ENCODE peak calls at places on chromosomes 1 and 21, in five cellular contexts. O, B, Q, P and C are unnamed samples.

GRCh38 chr1:177871633-177872562 is 98.0 kb downstream of the SEC16B start:
- DNase-seq in Q (no peak), P (no peak), O (no peak), B (no peak), C (no peak)

GRCh38 chr1:186609183-186609582 is 71.0 kb downstream of the PTGS2 start:
- DNase-seq in O (no peak), Q (no peak), P (no peak), B (no peak), C (no peak)

GRCh38 chr1:9768983-9769382 is 54.8 kb downstream of the CLSTN1 start:
- DNase-seq in O (no peak), B (no peak), P (no peak), Q (no peak), C (no peak)

GRCh38 chr1:165871311-165872067 is 44.1 kb downstream of the UCK2 start:
- DNase-seq in Q (no peak), O (peak), B (peak), P (peak), C (peak)

GRCh38 chr1:154479764-154480421 is 22.1 kb upstream of the TDRD10 start:
- DNase-seq in Q (peak), O (no peak), P (peak), B (peak), C (peak)

GRCh38 chr1:204294371-204294770 is 65.4 kb downstream of the PLEKHA6 start:
- DNase-seq in P (peak), B (peak), O (no peak), Q (peak), C (peak)

GRCh38 chr1:212595787-212596714 is 12.5 kb upstream of the ATF3 start:
- DNase-seq in B (peak), O (no peak), Q (peak), P (no peak), C (peak)

GRCh38 chr21:33139084-33139483 is 69.1 kb downstream of the OLIG1 start:
- DNase-seq in O (no peak), B (no peak), Q (no peak), P (no peak), C (no peak)

GRCh38 chr1:170586942-170587593 is 55.1 kb downstream of the GORAB start:
- DNase-seq in P (no peak), O (no peak), Q (no peak), B (peak), C (no peak)

GRCh38 chr21:31558839-31559367 is 100.6 kb upstream of the SOD1 start:
- DNase-seq in Q (peak), P (peak), B (peak), O (peak), C (no peak)

GRCh38 chr1:166933633-166934032 is 41.7 kb downstream of the ILDR2 start:
- DNase-seq in B (peak), P (no peak), O (no peak), Q (no peak), C (peak)

GRCh38 chr1:177981186-177981585 is 11.3 kb upstream of the SEC16B start:
- DNase-seq in O (no peak), Q (no peak), P (no peak), B (no peak), C (peak)

GRCh38 chr1:159307338-159307737 is 5.2 kb downstream of the FCER1A start:
- DNase-seq in Q (no peak), O (no peak), P (no peak), B (no peak), C (no peak)

GRCh38 chr1:154697710-154698109 is 89.7 kb upstream of the ADAR start:
- DNase-seq in P (no peak), Q (no peak), O (no peak), B (peak), C (no peak)

GRCh38 chr1:218809625-218810024 is 364.1 kb upstream of the LYPLAL1 start:
- DNase-seq in B (peak), Q (no peak), O (no peak), P (no peak), C (no peak)

GRCh38 chr1:212583643-212584042 is 24.9 kb upstream of the ATF3 start:
- DNase-seq in B (no peak), O (no peak), Q (no peak), P (no peak), C (no peak)

GRCh38 chr1:24931481-24932221 is 1.6 kb upstream of the RUNX3 start:
- DNase-seq in Q (no peak), O (no peak), B (no peak), P (no peak), C (no peak)

GRCh38 chr21:19535356-19535755 is 1131.8 kb upstream of the TMPRSS15 start:
- DNase-seq in O (no peak), Q (no peak), P (no peak), B (no peak), C (no peak)

GRCh38 chr1:218587890-218588289 is 242.8 kb downstream of the TGFB2 start:
- DNase-seq in O (no peak), B (no peak), Q (no peak), P (no peak), C (no peak)

GRCh38 chr1:231190456-231190855 is 28.6 kb downstream of the TRIM67 start:
- DNase-seq in O (no peak), B (no peak), P (no peak), Q (no peak), C (no peak)

GRCh38 chr21:35281946-35282345 is 232.8 kb upstream of the RUNX1 start:
- DNase-seq in B (no peak), P (no peak), Q (no peak), O (no peak), C (no peak)

GRCh38 chr1:88302843-88303486 is 381.1 kb upstream of the PKN2 start:
- DNase-seq in B (peak), Q (no peak), O (no peak), P (no peak), C (peak)
- TF ChIP-seq CTCF in B (peak), Q (peak), O (peak), P (no peak), C (peak)

GRCh38 chr1:90579212-90579802 is 137.8 kb downstream of the BARHL2 start:
- DNase-seq in O (no peak), Q (peak), P (no peak), B (peak), C (no peak)
- TF ChIP-seq CTCF in O (peak), Q (peak), P (peak), B (peak), C (peak)

DNA sequence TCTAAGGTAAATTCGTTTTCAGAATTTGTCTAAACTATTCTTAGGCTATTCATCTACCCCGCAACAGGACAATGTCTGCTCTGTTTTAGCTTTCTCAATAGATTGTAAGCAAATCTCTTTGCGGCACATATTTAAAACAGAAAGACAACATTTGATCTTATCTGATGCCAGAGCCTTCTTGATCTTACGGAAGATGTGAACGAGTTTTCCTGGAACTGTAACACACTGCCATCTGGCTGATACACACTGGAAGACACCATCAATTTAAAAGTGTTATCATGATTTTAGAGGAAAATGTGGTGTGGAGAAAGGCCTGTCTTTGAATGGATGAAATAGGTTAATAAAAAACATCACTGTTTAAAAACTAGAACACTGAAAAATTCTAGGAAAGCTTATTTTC is 36.1 kb downstream of the COA6 start:
- DNase-seq in Q (no peak), P (no peak), O (no peak), B (no peak), C (no peak)
- TF ChIP-seq CTCF in Q (no peak), P (no peak), O (no peak), B (peak), C (peak)

DNA sequence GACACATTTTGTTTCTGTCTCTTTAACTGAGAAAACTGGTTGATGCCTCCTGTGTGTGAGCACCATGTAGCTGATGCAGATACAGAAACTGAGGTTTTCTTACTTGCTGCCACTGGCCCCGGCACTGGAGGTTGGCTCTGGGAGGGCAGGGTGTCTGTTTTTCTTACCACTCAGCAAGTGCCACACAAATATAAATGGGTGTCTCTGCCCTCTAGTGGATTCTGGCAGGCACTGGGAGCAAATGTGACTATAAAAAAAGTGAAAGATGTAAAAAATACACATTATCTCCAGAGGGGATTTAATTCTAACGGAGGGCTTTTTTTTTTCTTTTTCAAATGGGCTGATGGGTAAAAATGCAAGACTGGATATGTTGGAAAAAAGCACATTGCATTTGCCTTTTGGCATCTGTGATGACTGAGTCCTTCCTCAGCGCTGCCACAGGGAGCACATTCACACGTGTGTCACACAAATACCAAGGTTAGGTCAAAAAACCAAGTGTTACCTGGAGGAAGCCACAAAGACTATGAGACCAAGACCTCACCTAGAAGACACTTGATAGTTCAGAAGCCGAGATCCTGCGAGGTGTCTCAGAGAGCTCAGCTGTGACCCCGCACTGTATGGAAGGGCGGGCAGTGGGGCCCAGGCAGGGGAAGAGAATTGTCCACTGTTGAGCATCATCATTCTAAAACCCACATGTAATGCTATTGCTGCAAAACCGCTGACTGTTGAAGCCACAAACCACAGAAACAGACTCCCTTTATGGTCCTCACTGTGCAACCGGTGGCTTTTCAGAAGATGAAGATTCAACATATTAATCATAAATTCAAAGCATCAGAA is 18.9 kb downstream of the PGBD2 start:
- DNase-seq in B (peak), O (no peak), Q (peak), P (no peak), C (no peak)
- TF ChIP-seq CTCF in B (peak), O (peak), Q (peak), P (peak), C (peak)

GRCh38 chr1:86503477-86504129 is 34.9 kb downstream of the CLCA1 start:
- DNase-seq in B (no peak), O (peak), P (peak), Q (no peak), C (no peak)

GRCh38 chr1:86508583-86508969 is 38.3 kb upstream of the CLCA4 start:
- DNase-seq in P (no peak), O (no peak), Q (no peak), B (peak), C (no peak)

GRCh38 chr1:86504895-86505625 is 36.3 kb downstream of the CLCA1 start:
- DNase-seq in P (no peak), Q (no peak), B (peak), O (no peak), C (no peak)

GRCh38 chr1:86504130-86504479 is 35.4 kb downstream of the CLCA1 start:
- DNase-seq in O (peak), B (peak), Q (no peak), P (no peak), C (no peak)

DNA sequence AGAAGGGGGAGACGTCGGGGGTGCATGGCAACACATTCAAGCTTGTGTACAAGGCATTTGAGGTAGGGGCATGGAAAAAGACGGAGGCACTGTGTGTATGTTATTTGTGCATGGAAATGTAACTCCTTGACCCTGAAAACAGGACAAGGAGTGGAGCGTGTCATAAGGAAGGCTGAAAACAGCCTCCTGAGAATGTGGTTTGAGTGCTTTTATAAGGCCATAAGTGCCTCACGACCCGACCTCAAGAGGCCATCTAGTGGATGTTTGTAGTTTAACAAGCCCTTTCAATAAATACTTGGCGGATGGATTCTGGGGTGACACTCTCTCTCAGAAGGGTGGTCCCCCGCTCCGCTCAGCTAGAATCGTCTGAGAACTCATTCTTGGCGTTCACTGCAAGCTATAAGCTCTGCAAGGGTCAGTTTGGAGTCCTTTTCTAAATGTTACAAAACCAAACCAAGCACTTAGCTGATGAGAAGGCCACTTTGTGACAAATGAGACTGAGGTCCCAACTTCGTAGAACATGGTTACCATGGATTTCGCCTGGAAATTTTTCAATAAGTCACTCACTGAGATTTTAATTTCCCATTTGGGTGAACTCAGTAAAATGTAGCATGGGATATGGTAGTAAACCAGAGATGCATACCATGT is 38.8 kb upstream of the CLCA4 start:
- DNase-seq in O (no peak), Q (no peak), P (no peak), B (peak), C (no peak)
- TF ChIP-seq CTCF in O (peak), Q (peak), P (no peak), B (peak), C (peak)

GRCh38 chr1:247681288-247681897 is 1.9 kb upstream of the OR13G1 start:
- DNase-seq in Q (peak), B (peak), O (no peak), P (no peak), C (no peak)
- TF ChIP-seq CTCF in Q (peak), B (peak), O (peak), P (no peak), C (peak)

DNA sequence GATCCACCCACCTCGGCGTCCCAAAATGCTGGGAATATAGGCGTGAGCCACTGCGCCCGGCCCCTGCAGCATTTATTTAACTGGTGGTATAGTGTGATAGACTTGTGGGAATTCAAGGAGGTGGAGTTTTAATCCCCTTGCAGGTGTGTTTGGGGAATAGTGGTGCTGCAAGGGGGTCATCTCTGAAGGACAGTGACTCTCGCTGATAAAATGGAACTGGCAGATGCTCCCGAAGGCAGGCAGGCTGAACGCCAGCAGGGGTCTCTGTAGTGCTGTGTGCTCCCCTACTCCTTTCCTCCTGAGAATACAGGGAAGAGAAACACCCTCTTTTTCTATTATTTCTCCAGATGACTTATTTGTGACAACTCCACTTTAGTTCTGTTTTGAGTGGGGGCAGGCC is 4.0 kb downstream of the OSCP1 start:
- DNase-seq in Q (no peak), B (no peak), P (no peak), O (no peak), C (no peak)
- TF ChIP-seq CTCF in Q (peak), B (peak), P (no peak), O (peak), C (peak)

DNA sequence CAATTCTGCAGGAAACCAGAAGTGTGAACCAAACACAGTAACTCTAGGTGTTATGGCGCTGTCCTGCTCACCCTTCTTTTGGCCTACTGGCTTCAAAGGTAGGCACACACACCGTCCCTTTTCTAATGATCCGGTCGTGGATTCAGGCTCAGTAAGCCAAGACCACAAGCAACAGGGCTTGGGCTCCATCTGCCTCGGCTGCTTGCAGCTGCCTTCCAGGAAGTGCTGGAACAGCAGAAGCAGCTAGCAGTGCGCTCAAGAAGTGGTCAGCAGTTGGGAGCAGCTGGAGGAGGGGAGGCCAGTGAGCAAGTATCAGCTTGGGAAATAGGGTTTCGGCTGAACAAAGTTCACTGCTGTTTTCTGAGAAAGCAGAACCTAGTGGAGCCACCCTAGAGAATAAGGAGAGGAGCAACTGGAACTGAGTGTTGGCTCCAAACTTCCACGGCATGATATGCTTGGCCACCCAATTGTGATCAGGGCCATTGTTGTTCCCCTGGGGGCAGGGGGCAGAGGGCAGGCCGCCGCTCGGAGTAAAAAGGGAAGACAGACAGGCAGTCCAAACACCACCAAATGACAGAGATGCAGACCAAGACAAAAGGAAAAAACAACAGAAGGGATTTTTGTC is 173.4 kb downstream of the TOMM20 start:
- DNase-seq in O (peak), B (peak), P (peak), Q (no peak), C (peak)
- TF ChIP-seq CTCF in O (no peak), B (no peak), P (no peak), Q (no peak), C (no peak)